ENCODE peak calls at places on chromosome 5, in four cellular contexts. R is GM12878, G is K562, T is HepG2. X is an unnamed sample.

GRCh38 chr5:94968507-94969095 is 316.3 kb downstream of the MCTP1 start:
- DNase-seq in G (peak; percentile 61), T (peak; percentile 75), R (peak; percentile 26), X (no peak)

GRCh38 chr5:98292496-98292895 is 481.0 kb upstream of the RGMB start:
- DNase-seq in T (no peak), G (no peak), R (no peak), X (no peak)

GRCh38 chr5:31655491-31655890 is 16.6 kb downstream of the PDZD2 start:
- DNase-seq in R (no peak), G (no peak), T (no peak), X (no peak)

GRCh38 chr5:79831381-79831780 is 141.7 kb downstream of the CMYA5 start:
- DNase-seq in R (no peak), G (peak; percentile 27), T (no peak), X (no peak)

GRCh38 chr5:169150108-169150507 is 150.8 kb downstream of the SLIT3 start:
- DNase-seq in R (no peak), T (no peak), G (no peak), X (no peak)

GRCh38 chr5:139708434-139708849 is 60.3 kb downstream of the CXXC5 start:
- DNase-seq in R (no peak), G (no peak), T (no peak), X (no peak)

GRCh38 chr5:40437452-40437861 is 242.3 kb upstream of the PTGER4 start:
- DNase-seq in G (no peak), T (no peak), R (no peak), X (no peak)

GRCh38 chr5:112886975-112887374 is 25.9 kb downstream of the SRP19 start:
- DNase-seq in T (no peak), R (no peak), G (no peak), X (no peak)

GRCh38 chr5:55991768-55992486 is 2.8 kb downstream of the IL6ST start:
- DNase-seq in R (no peak), G (no peak), T (peak; percentile 40), X (no peak)

GRCh38 chr5:131457193-131457592 is 177.8 kb downstream of the RAPGEF6 start:
- DNase-seq in T (no peak), G (no peak), R (no peak), X (no peak)

GRCh38 chr5:112186401-112186990 is 232.6 kb downstream of the EPB41L4A start:
- DNase-seq in R (no peak), G (peak; percentile 58), T (peak; percentile 35), X (no peak)

GRCh38 chr5:86881493-86882090 is 263.9 kb downstream of the COX7C start:
- DNase-seq in R (no peak), G (no peak), T (no peak), X (no peak)

GRCh38 chr5:76717222-76718083 is 1.5 kb downstream of the F2R start:
- DNase-seq in G (peak; percentile 30), T (no peak), R (no peak), X (no peak)

GRCh38 chr5:149706158-149706557 is 24.0 kb upstream of the PPARGC1B start:
- DNase-seq in G (no peak), R (no peak), T (no peak), X (no peak)

DNA sequence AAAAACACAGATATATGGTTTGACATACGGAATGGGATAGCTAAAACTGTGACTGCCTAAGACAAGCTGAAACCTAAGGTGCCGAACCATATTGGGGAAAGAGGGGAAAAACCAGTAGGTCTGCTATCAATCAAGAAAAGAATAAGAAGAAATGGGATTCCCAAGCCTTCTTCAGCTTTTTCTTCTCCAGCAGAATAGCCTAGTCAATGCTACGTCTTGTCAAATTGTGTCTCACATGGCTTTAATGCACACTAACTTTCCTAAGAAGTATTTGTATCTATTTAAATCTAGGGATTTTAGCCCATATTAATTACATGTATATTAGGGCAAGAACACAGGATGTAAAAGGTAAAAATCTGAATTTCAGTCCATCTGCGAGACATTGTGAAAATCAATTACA is 797 bp upstream of the FBXO38 start:
- DNase-seq in R (no peak), T (no peak), G (no peak), X (no peak)
- TF ChIP-seq CREB1 in R (no peak), T (no peak), G (no peak), X (no peak)

DNA sequence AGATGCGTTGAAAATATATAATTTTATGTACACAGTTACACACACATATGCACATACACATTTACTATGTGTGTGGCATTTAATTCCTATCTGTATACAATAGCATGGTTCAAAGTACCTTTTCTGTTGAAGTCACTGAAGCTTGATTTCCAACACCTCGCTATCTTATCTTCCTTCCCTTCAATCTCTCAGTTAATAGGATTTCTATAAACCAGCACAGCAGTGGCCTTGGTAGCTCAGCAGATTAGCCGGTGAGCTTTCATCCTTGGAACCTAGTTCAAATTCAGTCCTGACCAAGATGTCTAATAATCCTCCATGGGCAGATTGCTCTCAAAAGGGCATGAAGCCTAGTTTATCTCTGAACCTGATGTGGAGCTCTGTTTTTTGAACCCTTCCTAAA is 2389.5 kb downstream of the MAT2B start:
- DNase-seq in R (no peak), T (no peak), G (no peak), X (no peak)
- TF ChIP-seq TCF7 in R (no peak), T (no peak), G (no peak), X (no peak)

DNA sequence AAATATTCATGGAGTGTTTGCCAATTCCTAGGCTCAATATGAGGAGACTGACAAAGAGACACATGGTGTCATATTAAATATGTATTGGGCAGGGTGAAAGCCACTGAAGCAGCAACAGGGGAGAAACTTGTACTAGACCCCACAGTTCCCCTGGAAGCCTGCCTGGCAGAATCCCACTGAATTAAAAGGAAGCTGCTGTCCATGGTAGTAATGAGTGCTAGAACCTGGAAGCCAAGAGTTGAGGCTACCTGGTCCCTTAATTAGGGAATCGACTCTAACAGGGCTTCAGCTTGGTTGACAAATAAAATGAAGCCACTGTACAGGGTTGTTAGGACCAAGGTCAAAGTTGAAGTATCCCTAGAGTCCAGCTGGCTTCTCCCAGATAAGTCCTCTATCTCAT is 129.4 kb upstream of the GPR151 start:
- DNase-seq in R (no peak), T (no peak), G (no peak), X (no peak)
- TF ChIP-seq CREB1 in R (no peak), T (no peak), G (no peak), X (no peak)

GRCh38 chr5:126501448-126501847 is 78.2 kb downstream of the GRAMD2B start:
- DNase-seq in G (no peak), R (no peak), T (no peak), X (no peak)

GRCh38 chr5:126503602-126504104 is 80.4 kb downstream of the GRAMD2B start:
- DNase-seq in G (no peak), T (no peak), R (no peak), X (no peak)

GRCh38 chr5:126497506-126497905 is 74.3 kb downstream of the GRAMD2B start:
- DNase-seq in T (no peak), R (no peak), G (no peak), X (no peak)

GRCh38 chr5:126499742-126500396 is 76.7 kb downstream of the GRAMD2B start:
- DNase-seq in R (no peak), G (peak; percentile 66), T (peak; percentile 10), X (no peak)

GRCh38 chr5:126499278-126499677 is 76.1 kb downstream of the GRAMD2B start:
- DNase-seq in G (no peak), R (no peak), T (no peak), X (no peak)
- TF ChIP-seq TCF7 in G (no peak), R (no peak), T (no peak), X (no peak)

GRCh38 chr5:15612915-15613635 is 113.1 kb downstream of the FBXL7 start:
- DNase-seq in G (no peak), R (no peak), T (no peak), X (no peak)
- TF ChIP-seq CREB1 in G (no peak), R (no peak), T (no peak), X (no peak)